ENCODE peak calls at places on chromosome 9, in seven cellular contexts. One of them, this sample, is unnamed.

GRCh38 chr9:123291736-123292135 is 23.4 kb upstream of the STRBP start:
- DNase-seq in epithelial cell of esophagus: no peak
- DNase-seq in M059J: no peak
- DNase-seq in memory B cell: no peak
- DNase-seq in bronchial epithelial cell: no peak
- DNase-seq in heart right ventricle: no peak
- DNase-seq in mesenchymal stem cell: no peak
- DNase-seq in this sample: no peak

GRCh38 chr9:122572456-122572855 is 10.7 kb downstream of the OR1L8 start:
- DNase-seq in memory B cell: no peak
- DNase-seq in epithelial cell of esophagus: no peak
- DNase-seq in heart right ventricle: no peak
- DNase-seq in M059J: peak
- DNase-seq in bronchial epithelial cell: no peak
- DNase-seq in mesenchymal stem cell: no peak
- DNase-seq in this sample: no peak

GRCh38 chr9:124886866-124887492 is 25.0 kb downstream of the ARPC5L start:
- DNase-seq in epithelial cell of esophagus: no peak
- DNase-seq in bronchial epithelial cell: no peak
- DNase-seq in M059J: no peak
- DNase-seq in memory B cell: no peak
- DNase-seq in mesenchymal stem cell: no peak
- DNase-seq in heart right ventricle: no peak
- DNase-seq in this sample: no peak

GRCh38 chr9:110252509-110253139 is 3.7 kb downstream of the TXN start:
- DNase-seq in heart right ventricle: no peak
- DNase-seq in bronchial epithelial cell: no peak
- DNase-seq in mesenchymal stem cell: peak
- DNase-seq in M059J: peak
- DNase-seq in epithelial cell of esophagus: no peak
- DNase-seq in memory B cell: no peak
- DNase-seq in this sample: peak

GRCh38 chr9:126468141-126468825 is 141.7 kb downstream of the MVB12B start:
- DNase-seq in M059J: no peak
- DNase-seq in memory B cell: no peak
- DNase-seq in heart right ventricle: no peak
- DNase-seq in mesenchymal stem cell: no peak
- DNase-seq in bronchial epithelial cell: no peak
- DNase-seq in epithelial cell of esophagus: no peak
- DNase-seq in this sample: no peak

GRCh38 chr9:134559013-134559412 is 82.6 kb upstream of the COL5A1 start:
- DNase-seq in mesenchymal stem cell: no peak
- DNase-seq in epithelial cell of esophagus: no peak
- DNase-seq in heart right ventricle: no peak
- DNase-seq in memory B cell: no peak
- DNase-seq in M059J: no peak
- DNase-seq in bronchial epithelial cell: no peak
- DNase-seq in this sample: no peak

GRCh38 chr9:91071185-91071990 is 269.8 kb downstream of the SYK start:
- DNase-seq in bronchial epithelial cell: peak
- DNase-seq in epithelial cell of esophagus: peak
- DNase-seq in heart right ventricle: no peak
- DNase-seq in memory B cell: no peak
- DNase-seq in M059J: peak
- DNase-seq in mesenchymal stem cell: peak
- DNase-seq in this sample: peak

GRCh38 chr9:87629094-87629493 is 96.8 kb upstream of the CTSL start:
- DNase-seq in mesenchymal stem cell: no peak
- DNase-seq in memory B cell: no peak
- DNase-seq in M059J: no peak
- DNase-seq in heart right ventricle: no peak
- DNase-seq in epithelial cell of esophagus: no peak
- DNase-seq in bronchial epithelial cell: no peak
- DNase-seq in this sample: no peak

GRCh38 chr9:125255781-125256391 is 5.7 kb upstream of the GAPVD1 start:
- DNase-seq in memory B cell: no peak
- DNase-seq in M059J: no peak
- DNase-seq in bronchial epithelial cell: no peak
- DNase-seq in heart right ventricle: no peak
- DNase-seq in epithelial cell of esophagus: peak
- DNase-seq in mesenchymal stem cell: peak
- DNase-seq in this sample: peak

GRCh38 chr9:32427111-32427873 is 42.8 kb downstream of the ACO1 start:
- DNase-seq in memory B cell: no peak
- DNase-seq in epithelial cell of esophagus: no peak
- DNase-seq in bronchial epithelial cell: no peak
- DNase-seq in M059J: peak
- DNase-seq in mesenchymal stem cell: peak
- DNase-seq in heart right ventricle: no peak
- DNase-seq in this sample: peak

GRCh38 chr9:105223544-105224140 is 20.8 kb upstream of the SLC44A1 start:
- DNase-seq in bronchial epithelial cell: no peak
- DNase-seq in epithelial cell of esophagus: no peak
- DNase-seq in M059J: no peak
- DNase-seq in heart right ventricle: no peak
- DNase-seq in memory B cell: no peak
- DNase-seq in mesenchymal stem cell: no peak
- DNase-seq in this sample: no peak

GRCh38 chr9:79765466-79765865 is 193.7 kb downstream of the TLE4 start:
- DNase-seq in memory B cell: no peak
- DNase-seq in mesenchymal stem cell: no peak
- DNase-seq in M059J: peak
- DNase-seq in epithelial cell of esophagus: no peak
- DNase-seq in bronchial epithelial cell: no peak
- DNase-seq in heart right ventricle: no peak
- DNase-seq in this sample: no peak

This sample was measured in choroid plexus epithelial cell.